ENCODE peak calls at places on chromosomes 7 and 10, in eight cellular contexts. O, L, U, K, C, W, Z and D are unnamed samples.

GRCh38 chr7:23315366-23315765 is 16.2 kb downstream of the MALSU1 start:
- DNase-seq in O (no peak), L (no peak), U (no peak), K (no peak), C (no peak), W (no peak), Z (no peak), D (no peak)

GRCh38 chr7:31335889-31336201 is 4.7 kb downstream of the NEUROD6 start:
- DNase-seq in O (no peak), L (no peak), U (no peak), K (no peak), C (no peak), W (no peak), Z (no peak), D (no peak)

GRCh38 chr10:63069318-63069717 is 63.8 kb upstream of the NRBF2 start:
- DNase-seq in O (no peak), L (no peak), U (no peak), K (no peak), C (no peak), W (no peak), Z (no peak), D (no peak)

GRCh38 chr7:54802841-54803240 is 43.8 kb upstream of the SEC61G start:
- DNase-seq in O (no peak), L (peak), U (no peak), K (no peak), C (no peak), W (no peak), Z (peak), D (no peak)

GRCh38 chr7:957418-958220 is 3.1 kb upstream of the ADAP1 start:
- DNase-seq in O (peak), L (no peak), U (no peak), K (no peak), C (peak), W (no peak), Z (no peak), D (peak)

GRCh38 chr10:117441812-117442443 is 66.7 kb upstream of the PDZD8 start:
- DNase-seq in O (no peak), L (peak), U (no peak), K (no peak), C (no peak), W (no peak), Z (peak), D (peak)

GRCh38 chr7:121429803-121430202 is 33.7 kb upstream of the FAM3C start:
- DNase-seq in O (no peak), L (no peak), U (no peak), K (no peak), C (no peak), W (no peak), Z (no peak), D (no peak)

GRCh38 chr7:77306231-77307067 is 106.8 kb upstream of the FGL2 start:
- DNase-seq in O (no peak), L (peak), U (no peak), K (no peak), C (no peak), W (no peak), Z (no peak), D (no peak)

GRCh38 chr10:35940067-35940989 is 298.2 kb upstream of the FZD8 start:
- DNase-seq in O (no peak), L (no peak), U (no peak), K (no peak), C (no peak), W (no peak), Z (no peak), D (no peak)

GRCh38 chr10:62479523-62479922 is 105.4 kb downstream of the ZNF365 start:
- DNase-seq in O (no peak), L (no peak), U (no peak), K (no peak), C (no peak), W (no peak), Z (no peak), D (no peak)

GRCh38 chr7:66143876-66144332 is 29.3 kb downstream of the CRCP start:
- DNase-seq in O (no peak), L (no peak), U (no peak), K (no peak), C (no peak), W (no peak), Z (no peak), D (no peak)

GRCh38 chr10:48294431-48294830 is 12.0 kb upstream of the MAPK8 start:
- DNase-seq in O (no peak), L (no peak), U (no peak), K (no peak), C (no peak), W (no peak), Z (no peak), D (no peak)

GRCh38 chr10:15869935-15870334 is 9.6 kb upstream of the MINDY3 start:
- DNase-seq in O (no peak), L (no peak), U (no peak), K (no peak), C (no peak), W (no peak), Z (no peak), D (no peak)